ENCODE peak calls at places on chromosomes 16 and 17, in eight cellular contexts. One of them, this sample, is unnamed.

GRCh38 chr16:80718480-80719220 is 85.7 kb downstream of the CDYL2 start:
- DNase-seq in SK-N-SH: no peak
- DNase-seq in MM.1S: no peak
- DNase-seq in neural progenitor cell: peak; percentile 20
- DNase-seq in hepatocyte: no peak
- DNase-seq in OCI-LY7: no peak
- DNase-seq in HCT116: no peak
- DNase-seq in GM23338: peak; percentile 32
- DNase-seq in this sample: peak; percentile 93

GRCh38 chr17:82092995-82093751 is 4.9 kb downstream of the FASN start:
- DNase-seq in SK-N-SH: no peak
- DNase-seq in MM.1S: no peak
- DNase-seq in neural progenitor cell: no peak
- DNase-seq in hepatocyte: no peak
- DNase-seq in OCI-LY7: no peak
- DNase-seq in HCT116: no peak
- DNase-seq in GM23338: no peak
- DNase-seq in this sample: no peak

GRCh38 chr17:74566132-74566753 is 1.1 kb downstream of the CD300H start:
- DNase-seq in SK-N-SH: peak; percentile 82
- DNase-seq in MM.1S: peak; percentile 26
- DNase-seq in neural progenitor cell: peak; percentile 72
- DNase-seq in hepatocyte: peak; percentile 61
- DNase-seq in OCI-LY7: peak; percentile 63
- DNase-seq in HCT116: peak; percentile 57
- DNase-seq in GM23338: peak; percentile 83
- DNase-seq in this sample: peak; percentile 64

GRCh38 chr17:36602030-36602737 is 801 bp downstream of the MRM1 start:
- DNase-seq in SK-N-SH: no peak
- DNase-seq in MM.1S: no peak
- DNase-seq in neural progenitor cell: peak; percentile 42
- DNase-seq in hepatocyte: peak; percentile 40
- DNase-seq in OCI-LY7: peak; percentile 25
- DNase-seq in HCT116: no peak
- DNase-seq in GM23338: peak; percentile 46
- DNase-seq in this sample: peak; percentile 3

GRCh38 chr17:6567528-6568185 is 11.3 kb upstream of the PITPNM3 start:
- DNase-seq in SK-N-SH: peak; percentile 44
- DNase-seq in MM.1S: no peak
- DNase-seq in neural progenitor cell: peak; percentile 51
- DNase-seq in hepatocyte: no peak
- DNase-seq in OCI-LY7: no peak
- DNase-seq in HCT116: no peak
- DNase-seq in GM23338: peak; percentile 41
- DNase-seq in this sample: no peak

GRCh38 chr16:89613101-89613953 is at the start of gene DPEP1:
- DNase-seq in SK-N-SH: no peak
- DNase-seq in MM.1S: peak; percentile 13
- DNase-seq in neural progenitor cell: no peak
- DNase-seq in hepatocyte: no peak
- DNase-seq in OCI-LY7: no peak
- DNase-seq in HCT116: no peak
- DNase-seq in GM23338: peak; percentile 49
- DNase-seq in this sample: no peak

GRCh38 chr17:8103549-8103948 is 14.8 kb downstream of the ALOXE3 start:
- DNase-seq in SK-N-SH: no peak
- DNase-seq in MM.1S: no peak
- DNase-seq in neural progenitor cell: no peak
- DNase-seq in hepatocyte: no peak
- DNase-seq in OCI-LY7: no peak
- DNase-seq in HCT116: no peak
- DNase-seq in GM23338: no peak
- DNase-seq in this sample: peak; percentile 49

GRCh38 chr16:84988328-84989080 is 22.8 kb downstream of the ZDHHC7 start:
- DNase-seq in SK-N-SH: no peak
- DNase-seq in MM.1S: no peak
- DNase-seq in neural progenitor cell: no peak
- DNase-seq in hepatocyte: no peak
- DNase-seq in OCI-LY7: no peak
- DNase-seq in HCT116: no peak
- DNase-seq in GM23338: no peak
- DNase-seq in this sample: no peak

GRCh38 chr16:5882087-5882661 is 784.6 kb upstream of the EEF2KMT start:
- DNase-seq in SK-N-SH: no peak
- DNase-seq in MM.1S: no peak
- DNase-seq in neural progenitor cell: no peak
- DNase-seq in hepatocyte: no peak
- DNase-seq in OCI-LY7: no peak
- DNase-seq in HCT116: no peak
- DNase-seq in GM23338: peak; percentile 41
- DNase-seq in this sample: no peak

GRCh38 chr17:28598389-28598788 is 436 bp downstream of the SPAG5 start:
- DNase-seq in SK-N-SH: no peak
- DNase-seq in MM.1S: no peak
- DNase-seq in neural progenitor cell: no peak
- DNase-seq in hepatocyte: peak; percentile 23
- DNase-seq in OCI-LY7: peak; percentile 20
- DNase-seq in HCT116: no peak
- DNase-seq in GM23338: no peak
- DNase-seq in this sample: no peak

GRCh38 chr16:10577305-10578202 is 2.8 kb downstream of the EMP2 start:
- DNase-seq in SK-N-SH: peak; percentile 58
- DNase-seq in MM.1S: peak; percentile 85
- DNase-seq in neural progenitor cell: peak; percentile 45
- DNase-seq in hepatocyte: no peak
- DNase-seq in OCI-LY7: no peak
- DNase-seq in HCT116: no peak
- DNase-seq in GM23338: peak; percentile 42
- DNase-seq in this sample: peak; percentile 41

GRCh38 chr16:50736448-50736847 is 5.4 kb upstream of the CYLD start:
- DNase-seq in SK-N-SH: no peak
- DNase-seq in MM.1S: no peak
- DNase-seq in neural progenitor cell: no peak
- DNase-seq in hepatocyte: no peak
- DNase-seq in OCI-LY7: no peak
- DNase-seq in HCT116: no peak
- DNase-seq in GM23338: no peak
- DNase-seq in this sample: no peak

GRCh38 chr17:39150104-39150634 is 1.3 kb downstream of the PLXDC1 start:
- DNase-seq in SK-N-SH: no peak
- DNase-seq in MM.1S: no peak
- DNase-seq in neural progenitor cell: no peak
- DNase-seq in hepatocyte: no peak
- DNase-seq in OCI-LY7: no peak
- DNase-seq in HCT116: no peak
- DNase-seq in GM23338: no peak
- DNase-seq in this sample: no peak

GRCh38 chr16:17366299-17366961 is 104.3 kb downstream of the XYLT1 start:
- DNase-seq in SK-N-SH: no peak
- DNase-seq in MM.1S: no peak
- DNase-seq in neural progenitor cell: no peak
- DNase-seq in hepatocyte: no peak
- DNase-seq in OCI-LY7: no peak
- DNase-seq in HCT116: no peak
- DNase-seq in GM23338: no peak
- DNase-seq in this sample: no peak

GRCh38 chr17:21286771-21287702 is 2.5 kb downstream of the MAP2K3 start:
- DNase-seq in SK-N-SH: no peak
- DNase-seq in MM.1S: peak; percentile 38
- DNase-seq in neural progenitor cell: no peak
- DNase-seq in hepatocyte: no peak
- DNase-seq in OCI-LY7: peak; percentile 29
- DNase-seq in HCT116: peak; percentile 12
- DNase-seq in GM23338: no peak
- DNase-seq in this sample: peak; percentile 78
- TF ChIP-seq CTCF in SK-N-SH: no peak
- TF ChIP-seq CTCF in MM.1S: no peak
- TF ChIP-seq CTCF in neural progenitor cell: no peak
- TF ChIP-seq CTCF in hepatocyte: no peak
- TF ChIP-seq CTCF in OCI-LY7: no peak
- TF ChIP-seq CTCF in HCT116: no peak
- TF ChIP-seq CTCF in GM23338: no peak
- TF ChIP-seq CTCF in this sample: no peak

DNA sequence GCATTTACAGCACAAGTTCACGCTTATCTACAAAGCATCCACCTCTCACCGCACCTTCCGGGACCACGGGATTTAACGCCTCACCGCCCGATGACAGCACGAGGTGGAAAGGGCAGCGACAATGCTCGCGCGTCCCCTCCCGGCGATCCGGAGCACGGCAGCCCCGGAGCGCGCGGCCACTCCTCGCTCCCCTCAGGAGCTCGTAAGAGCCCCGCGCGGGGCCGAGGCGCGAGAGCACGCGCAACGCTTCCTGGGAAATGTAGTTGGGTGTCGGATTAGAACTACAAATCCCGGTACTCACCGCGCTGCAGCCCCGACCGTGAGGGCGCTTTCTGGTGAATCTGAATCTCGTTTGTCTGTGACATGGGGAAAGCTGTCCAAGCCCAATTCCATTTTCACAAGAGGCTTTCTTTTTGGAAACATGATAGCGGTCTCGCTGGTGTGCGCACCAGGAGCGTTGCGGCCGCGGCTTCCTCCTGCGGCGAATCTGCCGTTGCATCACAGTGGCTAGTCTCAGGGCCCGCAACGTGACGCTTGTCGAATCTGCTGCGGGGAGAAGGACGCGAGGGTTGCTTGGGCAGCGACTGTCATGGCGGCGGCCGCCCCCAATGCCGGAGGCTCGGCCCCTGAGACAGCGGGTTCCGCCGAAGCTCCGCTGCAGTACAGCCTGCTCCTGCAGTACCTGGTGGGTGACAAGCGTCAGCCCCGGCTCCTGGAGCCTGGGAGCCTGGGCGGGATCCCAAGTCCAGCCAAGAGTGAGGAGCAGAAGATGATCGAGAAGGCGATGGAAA is at the start of gene TIMM22:
- DNase-seq in SK-N-SH: peak; percentile 96
- DNase-seq in MM.1S: peak; percentile 98
- DNase-seq in neural progenitor cell: peak; percentile 100
- DNase-seq in hepatocyte: peak; percentile 99
- DNase-seq in OCI-LY7: peak; percentile 99
- DNase-seq in HCT116: peak; percentile 96
- DNase-seq in GM23338: peak; percentile 99
- DNase-seq in this sample: peak; percentile 96
- TF ChIP-seq EZH2phosphoT487 in SK-N-SH: no peak
- TF ChIP-seq EZH2phosphoT487 in MM.1S: no peak
- TF ChIP-seq EZH2phosphoT487 in neural progenitor cell: no peak
- TF ChIP-seq EZH2phosphoT487 in hepatocyte: no peak
- TF ChIP-seq EZH2phosphoT487 in OCI-LY7: no peak
- TF ChIP-seq EZH2phosphoT487 in HCT116: no peak
- TF ChIP-seq EZH2phosphoT487 in GM23338: no peak
- TF ChIP-seq EZH2phosphoT487 in this sample: no peak

GRCh38 chr17:76781056-76781982 is 43.4 kb downstream of the MFSD11 start:
- DNase-seq in SK-N-SH: no peak
- DNase-seq in MM.1S: peak; percentile 30
- DNase-seq in neural progenitor cell: no peak
- DNase-seq in hepatocyte: no peak
- DNase-seq in OCI-LY7: peak; percentile 55
- DNase-seq in HCT116: no peak
- DNase-seq in GM23338: peak; percentile 32
- DNase-seq in this sample: no peak
- TF ChIP-seq CTCF in SK-N-SH: no peak
- TF ChIP-seq CTCF in MM.1S: peak; percentile 42
- TF ChIP-seq CTCF in neural progenitor cell: no peak
- TF ChIP-seq CTCF in hepatocyte: no peak
- TF ChIP-seq CTCF in OCI-LY7: peak; percentile 65
- TF ChIP-seq CTCF in HCT116: no peak
- TF ChIP-seq CTCF in GM23338: peak; percentile 46
- TF ChIP-seq CTCF in this sample: peak; percentile 32

GRCh38 chr17:64635647-64636305 is 26.3 kb downstream of the SMURF2 start:
- DNase-seq in SK-N-SH: no peak
- DNase-seq in MM.1S: peak; percentile 56
- DNase-seq in neural progenitor cell: no peak
- DNase-seq in hepatocyte: no peak
- DNase-seq in OCI-LY7: no peak
- DNase-seq in HCT116: no peak
- DNase-seq in GM23338: no peak
- DNase-seq in this sample: peak; percentile 89

GRCh38 chr17:64638552-64639198 is 23.4 kb downstream of the SMURF2 start:
- DNase-seq in SK-N-SH: no peak
- DNase-seq in MM.1S: no peak
- DNase-seq in neural progenitor cell: no peak
- DNase-seq in hepatocyte: no peak
- DNase-seq in OCI-LY7: no peak
- DNase-seq in HCT116: no peak
- DNase-seq in GM23338: no peak
- DNase-seq in this sample: no peak

GRCh38 chr17:64641499-64641898 is 20.6 kb downstream of the SMURF2 start:
- DNase-seq in SK-N-SH: peak; percentile 75
- DNase-seq in MM.1S: no peak
- DNase-seq in neural progenitor cell: no peak
- DNase-seq in hepatocyte: peak; percentile 55
- DNase-seq in OCI-LY7: no peak
- DNase-seq in HCT116: no peak
- DNase-seq in GM23338: no peak
- DNase-seq in this sample: peak; percentile 68
- TF ChIP-seq EZH2phosphoT487 in SK-N-SH: no peak
- TF ChIP-seq EZH2phosphoT487 in MM.1S: no peak
- TF ChIP-seq EZH2phosphoT487 in neural progenitor cell: no peak
- TF ChIP-seq EZH2phosphoT487 in hepatocyte: no peak
- TF ChIP-seq EZH2phosphoT487 in OCI-LY7: no peak
- TF ChIP-seq EZH2phosphoT487 in HCT116: no peak
- TF ChIP-seq EZH2phosphoT487 in GM23338: no peak
- TF ChIP-seq EZH2phosphoT487 in this sample: no peak

DNA sequence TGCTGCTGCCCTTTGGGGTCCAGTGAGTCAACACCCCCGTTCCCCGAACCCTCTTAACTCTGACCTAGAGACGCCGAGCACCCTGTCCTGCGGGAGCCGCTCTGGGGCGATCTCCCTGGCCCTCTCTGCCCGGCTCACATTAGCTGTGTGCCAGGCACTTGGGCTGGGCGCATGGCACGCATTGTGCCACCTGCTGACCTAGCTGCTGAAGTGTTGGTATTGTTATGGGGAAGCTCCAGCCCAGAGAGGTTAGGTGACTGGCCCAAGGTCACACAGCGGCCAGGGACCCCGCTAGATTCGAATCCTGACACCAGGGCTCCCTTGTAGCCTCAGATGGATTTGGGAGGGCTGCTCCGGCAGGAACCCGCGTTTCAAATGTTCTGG is 1.1 kb downstream of the HSD17B1 start:
- DNase-seq in SK-N-SH: peak; percentile 68
- DNase-seq in MM.1S: no peak
- DNase-seq in neural progenitor cell: no peak
- DNase-seq in hepatocyte: no peak
- DNase-seq in OCI-LY7: no peak
- DNase-seq in HCT116: no peak
- DNase-seq in GM23338: no peak
- DNase-seq in this sample: peak; percentile 32
- TF ChIP-seq CTCF in SK-N-SH: no peak
- TF ChIP-seq CTCF in MM.1S: no peak
- TF ChIP-seq CTCF in neural progenitor cell: no peak
- TF ChIP-seq CTCF in hepatocyte: no peak
- TF ChIP-seq CTCF in OCI-LY7: no peak
- TF ChIP-seq CTCF in HCT116: no peak
- TF ChIP-seq CTCF in GM23338: peak; percentile 7
- TF ChIP-seq CTCF in this sample: no peak

DNA sequence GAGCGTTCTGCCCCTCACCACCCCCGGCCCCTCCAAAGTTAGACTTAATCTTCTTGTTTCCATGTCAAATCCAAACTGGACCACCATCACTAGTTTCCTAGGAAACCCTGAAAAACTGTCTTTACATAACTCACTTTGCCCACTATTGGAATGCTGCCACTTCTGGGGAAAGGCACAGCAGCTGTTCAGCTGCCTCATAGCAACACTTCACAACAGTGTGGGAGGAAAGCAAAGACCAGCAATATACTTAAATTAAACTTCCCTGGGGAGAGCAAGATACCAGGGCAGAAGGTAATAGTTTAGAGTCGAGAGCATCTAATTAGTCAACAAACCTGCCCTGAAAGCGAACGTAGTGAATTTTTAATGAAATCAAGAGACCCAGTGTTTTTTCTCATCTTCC is 452.3 kb downstream of the KCNJ2 start:
- DNase-seq in SK-N-SH: no peak
- DNase-seq in MM.1S: no peak
- DNase-seq in neural progenitor cell: peak; percentile 2
- DNase-seq in hepatocyte: no peak
- DNase-seq in OCI-LY7: no peak
- DNase-seq in HCT116: no peak
- DNase-seq in GM23338: no peak
- DNase-seq in this sample: no peak
- TF ChIP-seq EZH2phosphoT487 in SK-N-SH: no peak
- TF ChIP-seq EZH2phosphoT487 in MM.1S: no peak
- TF ChIP-seq EZH2phosphoT487 in neural progenitor cell: no peak
- TF ChIP-seq EZH2phosphoT487 in hepatocyte: no peak
- TF ChIP-seq EZH2phosphoT487 in OCI-LY7: no peak
- TF ChIP-seq EZH2phosphoT487 in HCT116: no peak
- TF ChIP-seq EZH2phosphoT487 in GM23338: no peak
- TF ChIP-seq EZH2phosphoT487 in this sample: no peak

This sample was measured in PC-3.